ENCODE peak calls at places on chromosomes 6 and 20, in four cellular contexts. U is left lung, C is A549, R is Peyer's patch. W is an unnamed sample. For H3K4me1, the result is how much of the 10 kb centered on the place peaks cover.

GRCh38 chr6:46704562-46704961 is 16.9 kb downstream of the TDRD6 start:
- DNase-seq in U (no peak), C (peak), R (no peak), W (no peak)

GRCh38 chr6:31396422-31397152 is 6.8 kb upstream of the MICA start:
- DNase-seq in U (peak), C (peak), R (peak), W (peak)

GRCh38 chr6:131946992-131947955 is 3.9 kb downstream of the CCN2 start:
- DNase-seq in U (no peak), C (peak), R (no peak), W (no peak)

GRCh38 chr6:157823001-157823522 is at the start of gene SNX9:
- DNase-seq in U (peak), C (peak), R (peak), W (peak)

GRCh38 chr6:79215233-79215824 is 19.2 kb downstream of the HMGN3 start:
- DNase-seq in U (no peak), C (no peak), R (no peak), W (no peak)

GRCh38 chr6:44735631-44735963 is 348.1 kb downstream of the CDC5L start:
- DNase-seq in U (no peak), C (no peak), R (no peak), W (no peak)

GRCh38 chr6:107862383-107862782 is 38.3 kb upstream of the SCML4 start:
- DNase-seq in U (no peak), C (no peak), R (no peak), W (no peak)

GRCh38 chr20:725491-725890 is 42.8 kb downstream of the SLC52A3 start:
- DNase-seq in U (no peak), C (no peak), R (no peak), W (no peak)

GRCh38 chr20:48052492-48052870 is 267.2 kb upstream of the SULF2 start:
- DNase-seq in U (no peak), C (no peak), R (no peak), W (no peak)

GRCh38 chr6:119148825-119149525 is 70.5 kb upstream of the FAM184A start:
- DNase-seq in U (no peak), C (no peak), R (no peak), W (no peak)

GRCh38 chr6:140193269-140193668 is 818.8 kb upstream of the CITED2 start:
- DNase-seq in U (no peak), C (no peak), R (no peak), W (no peak)

GRCh38 chr20:6558361-6558760 is 209.1 kb upstream of the BMP2 start:
- DNase-seq in U (no peak), C (no peak), R (no peak), W (no peak)

GRCh38 chr20:63381781-63382431 is 20.8 kb upstream of the CHRNA4 start:
- DNase-seq in U (no peak), C (no peak), R (no peak), W (no peak)

GRCh38 chr20:36066777-36067176 is 87.8 kb upstream of the EPB41L1 start:
- DNase-seq in U (no peak), C (no peak), R (no peak), W (peak)

GRCh38 chr6:15898693-15899092 is 230.2 kb upstream of the MYLIP start:
- DNase-seq in U (no peak), C (no peak), R (no peak), W (no peak)

GRCh38 chr6:15904651-15905376 is 224.1 kb upstream of the MYLIP start:
- DNase-seq in U (no peak), C (no peak), R (no peak), W (no peak)

GRCh38 chr6:15905488-15906392 is 223.1 kb upstream of the MYLIP start:
- DNase-seq in U (no peak), C (no peak), R (peak), W (no peak)

GRCh38 chr6:15897063-15897934 is 231.6 kb upstream of the MYLIP start:
- DNase-seq in U (peak), C (no peak), R (no peak), W (no peak)

GRCh38 chr6:15901141-15902115 is 227.5 kb upstream of the MYLIP start:
- DNase-seq in U (peak), C (no peak), R (peak), W (no peak)
- H3K4me3 ChIP-seq in U (no peak), C (no peak), R (peak), W (no peak)

GRCh38 chr20:31671324-31671723 is 33.6 kb downstream of the COX4I2 start:
- DNase-seq in U (no peak), C (no peak), R (no peak), W (no peak)

GRCh38 chr20:31667315-31668285 is 29.9 kb downstream of the COX4I2 start:
- DNase-seq in U (no peak), C (no peak), R (no peak), W (no peak)

GRCh38 chr20:31666258-31667042 is 28.7 kb downstream of the COX4I2 start:
- DNase-seq in U (peak), C (no peak), R (no peak), W (no peak)

GRCh38 chr20:31670371-31671228 is 32.9 kb downstream of the COX4I2 start:
- DNase-seq in U (peak), C (no peak), R (no peak), W (peak)

DNA sequence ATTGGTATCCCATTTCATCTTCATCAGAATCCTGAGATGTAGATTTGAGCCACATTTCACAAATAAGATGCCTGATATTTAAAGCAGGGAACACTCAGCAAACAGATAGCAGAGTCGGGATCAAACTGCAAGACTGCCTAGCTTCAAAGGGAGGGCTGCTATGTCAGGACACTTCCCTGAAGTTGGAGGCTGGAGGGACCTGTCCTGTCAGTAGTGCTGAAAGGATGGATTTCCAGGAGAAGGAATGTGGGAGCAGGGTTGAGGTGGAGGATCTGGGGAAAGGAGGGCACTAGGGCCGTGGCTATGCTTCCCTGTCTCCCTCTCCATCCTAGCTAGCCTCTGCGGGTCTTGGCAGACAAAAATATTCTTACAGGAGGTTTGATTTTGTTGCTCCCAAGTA is 32.2 kb downstream of the COX4I2 start:
- DNase-seq in U (no peak), C (no peak), R (no peak), W (no peak)
- H3K4me1 ChIP-seq in U (half or more), C (half or more), R (under half), W (under half)

GRCh38 chr6:98839788-98840361 is 5.5 kb downstream of the POU3F2 start:
- DNase-seq in U (no peak), C (peak), R (no peak), W (no peak)
- H3K4me3 ChIP-seq in U (no peak), C (no peak), R (no peak), W (no peak)

GRCh38 chr6:15304337-15305078 is 58.6 kb downstream of the JARID2 start:
- DNase-seq in U (no peak), C (no peak), R (no peak), W (no peak)
- H3K4me1 ChIP-seq in U (half or more), C (under half), R (under half), W (under half)

W was measured in prostate gland.